ENCODE peak calls at places on chromosomes 1 and 21, in ten cellular contexts. H is ovary, K is K562, V is right lobe of liver, X is thyroid gland, G is H1, U is A549, A is IMR-90, M is gastrocnemius medialis, Q is endothelial cell of umbilical vein. J is an unnamed sample.
A peak's percentile ranks its signal among the peaks of the same experiment; 100 is the strongest.

GRCh38 chr1:209040351-209040750 is 543.2 kb upstream of the CAMK1G start:
- DNase-seq in H (no peak), K (no peak), V (no peak), X (no peak), G (no peak), U (no peak), A (no peak), M (no peak), Q (no peak), J (no peak)

GRCh38 chr1:29708818-29709710 is 472.7 kb downstream of the PTPRU start:
- DNase-seq in H (no peak), K (no peak), V (no peak), X (no peak), G (no peak), U (peak; percentile 45), A (peak; percentile 81), M (no peak), Q (no peak), J (no peak)

GRCh38 chr1:24910751-24911650 is 19.1 kb downstream of the RUNX3 start:
- DNase-seq in H (no peak), K (peak; percentile 45), V (no peak), X (no peak), G (no peak), U (peak; percentile 16), A (peak; percentile 70), M (peak; percentile 29), Q (no peak), J (no peak)

GRCh38 chr21:37257967-37258877 is 8.9 kb downstream of the VPS26C start:
- DNase-seq in H (peak; percentile 70), K (no peak), V (peak; percentile 81), X (peak; percentile 54), G (no peak), U (peak; percentile 38), A (peak; percentile 36), M (peak; percentile 54), Q (peak; percentile 75), J (no peak)

GRCh38 chr1:150168960-150169565 is 19.3 kb downstream of the PLEKHO1 start:
- DNase-seq in H (peak; percentile 81), K (peak; percentile 87), V (peak; percentile 65), X (peak; percentile 60), G (no peak), U (peak; percentile 92), A (peak; percentile 63), M (peak; percentile 61), Q (peak; percentile 64), J (no peak)

GRCh38 chr1:158203693-158204457 is 23.2 kb downstream of the CD1D start:
- DNase-seq in H (no peak), K (peak; percentile 37), V (no peak), X (no peak), G (no peak), U (peak; percentile 41), A (peak; percentile 76), M (no peak), Q (peak; percentile 70), J (no peak)

GRCh38 chr1:115331531-115332331 is 6.3 kb downstream of the NGF start:
- DNase-seq in H (no peak), K (no peak), V (no peak), X (no peak), G (no peak), U (no peak), A (peak; percentile 83), M (no peak), Q (no peak), J (no peak)

GRCh38 chr1:8690253-8690525 is 127.3 kb downstream of the RERE start:
- DNase-seq in H (no peak), K (no peak), V (no peak), X (no peak), G (no peak), U (no peak), A (no peak), M (no peak), Q (no peak), J (no peak)

GRCh38 chr1:186327331-186327730 is 47.7 kb downstream of the TPR start:
- DNase-seq in H (no peak), K (no peak), V (no peak), X (no peak), G (no peak), U (no peak), A (no peak), M (no peak), Q (no peak), J (no peak)

GRCh38 chr1:233662503-233663105 is 48.7 kb downstream of the KCNK1 start:
- DNase-seq in H (no peak), K (no peak), V (no peak), X (no peak), G (no peak), U (no peak), A (peak; percentile 1), M (no peak), Q (no peak), J (no peak)

DNA sequence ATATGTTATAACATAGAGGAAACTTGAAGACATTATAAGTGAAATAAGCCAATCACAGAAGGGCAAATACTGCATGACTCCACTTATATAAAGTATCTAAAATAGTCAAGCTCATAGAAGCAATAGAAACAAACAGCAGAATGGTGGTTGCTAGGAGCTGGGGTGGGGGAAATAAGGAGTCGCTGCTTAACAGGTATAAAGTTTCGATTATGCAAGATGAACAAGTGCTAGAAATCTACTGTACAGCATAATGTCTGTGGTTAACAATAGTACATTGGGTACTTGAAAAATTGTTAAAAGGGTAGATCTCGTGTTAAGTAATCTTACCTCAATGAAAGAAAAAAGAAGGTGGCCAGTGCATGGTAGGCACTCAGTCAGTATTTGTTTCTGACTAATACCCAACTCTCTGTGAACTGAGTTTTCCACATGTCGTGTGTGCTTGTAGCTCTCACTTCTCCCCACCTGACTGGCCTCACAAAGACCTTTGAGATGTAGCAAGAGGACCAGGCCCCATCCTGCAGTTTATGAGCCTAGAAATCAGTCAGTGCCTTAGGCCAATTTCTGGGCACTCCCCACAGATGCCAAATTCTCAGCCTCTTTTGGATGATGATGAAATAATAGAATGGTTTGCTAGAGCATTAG is 14.7 kb upstream of the SPRR5 start:
- DNase-seq in H (no peak), K (no peak), V (no peak), X (peak; percentile 8), G (no peak), U (no peak), A (no peak), M (no peak), Q (no peak), J (no peak)
- H3K9me3 ChIP-seq in H (no peaks in the 10 kb centered on the region), K (no peaks in the 10 kb centered on the region), V (no peaks in the 10 kb centered on the region), X (no peaks in the 10 kb centered on the region), G (peaks cover 3% of the 10 kb centered on the region), U (no peaks in the 10 kb centered on the region), A (no peaks in the 10 kb centered on the region), M (no peaks in the 10 kb centered on the region), Q (no peaks in the 10 kb centered on the region), J (no peaks in the 10 kb centered on the region)

GRCh38 chr1:151418048-151418447 is 18.7 kb downstream of the PSMB4 start:
- DNase-seq in H (no peak), K (no peak), V (no peak), X (no peak), G (no peak), U (no peak), A (no peak), M (no peak), Q (no peak), J (no peak)

GRCh38 chr1:151425103-151425502 is 25.7 kb downstream of the PSMB4 start:
- DNase-seq in H (no peak), K (no peak), V (no peak), X (no peak), G (no peak), U (no peak), A (no peak), M (no peak), Q (no peak), J (no peak)

GRCh38 chr1:151416231-151416630 is 16.9 kb downstream of the PSMB4 start:
- DNase-seq in H (no peak), K (no peak), V (no peak), X (no peak), G (no peak), U (no peak), A (peak; percentile 87), M (no peak), Q (no peak), J (no peak)

DNA sequence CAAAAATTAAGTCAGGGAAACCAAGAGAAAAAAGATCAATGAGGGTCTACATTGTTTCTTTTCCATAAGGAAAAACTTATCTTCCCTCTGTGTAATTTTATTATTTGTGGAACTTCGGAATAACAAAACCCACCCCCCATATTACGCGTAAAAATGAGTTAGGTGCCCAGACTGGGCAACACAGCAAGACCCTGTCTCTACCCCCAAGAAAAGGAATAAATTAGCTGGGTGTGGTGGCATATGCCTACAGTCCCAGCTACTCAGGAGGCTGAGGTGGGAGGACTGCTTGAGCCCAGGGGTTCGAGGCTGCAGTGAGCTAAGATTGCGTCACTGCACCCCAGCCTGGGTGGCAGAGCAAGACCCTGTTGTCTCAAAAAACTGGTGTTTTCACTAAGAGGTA is 20.4 kb downstream of the PSMB4 start:
- DNase-seq in H (no peak), K (no peak), V (no peak), X (no peak), G (no peak), U (no peak), A (no peak), M (no peak), Q (no peak), J (no peak)
- TF ChIP-seq POLR2A in H (no peak), K (no peak), V (no peak), X (no peak), G (no peak), U (no peak), A (no peak), M (no peak), Q (no peak), J (no peak)

GRCh38 chr1:21340230-21340564 is 49.9 kb upstream of the ECE1 start:
- DNase-seq in H (peak; percentile 75), K (no peak), V (peak; percentile 81), X (peak; percentile 85), G (no peak), U (no peak), A (no peak), M (no peak), Q (no peak), J (no peak)
- H3K27ac ChIP-seq in H (peak overlapping the region; percentile 92), K (no peak overlapping the region), V (peak overlapping the region; percentile 88), X (peak overlapping the region; percentile 91), G (no peak overlapping the region), U (peak overlapping the region; percentile 68), A (no peak overlapping the region), M (peak overlapping the region; percentile 80), Q (no peak overlapping the region), J (peak overlapping the region; percentile 89)

DNA sequence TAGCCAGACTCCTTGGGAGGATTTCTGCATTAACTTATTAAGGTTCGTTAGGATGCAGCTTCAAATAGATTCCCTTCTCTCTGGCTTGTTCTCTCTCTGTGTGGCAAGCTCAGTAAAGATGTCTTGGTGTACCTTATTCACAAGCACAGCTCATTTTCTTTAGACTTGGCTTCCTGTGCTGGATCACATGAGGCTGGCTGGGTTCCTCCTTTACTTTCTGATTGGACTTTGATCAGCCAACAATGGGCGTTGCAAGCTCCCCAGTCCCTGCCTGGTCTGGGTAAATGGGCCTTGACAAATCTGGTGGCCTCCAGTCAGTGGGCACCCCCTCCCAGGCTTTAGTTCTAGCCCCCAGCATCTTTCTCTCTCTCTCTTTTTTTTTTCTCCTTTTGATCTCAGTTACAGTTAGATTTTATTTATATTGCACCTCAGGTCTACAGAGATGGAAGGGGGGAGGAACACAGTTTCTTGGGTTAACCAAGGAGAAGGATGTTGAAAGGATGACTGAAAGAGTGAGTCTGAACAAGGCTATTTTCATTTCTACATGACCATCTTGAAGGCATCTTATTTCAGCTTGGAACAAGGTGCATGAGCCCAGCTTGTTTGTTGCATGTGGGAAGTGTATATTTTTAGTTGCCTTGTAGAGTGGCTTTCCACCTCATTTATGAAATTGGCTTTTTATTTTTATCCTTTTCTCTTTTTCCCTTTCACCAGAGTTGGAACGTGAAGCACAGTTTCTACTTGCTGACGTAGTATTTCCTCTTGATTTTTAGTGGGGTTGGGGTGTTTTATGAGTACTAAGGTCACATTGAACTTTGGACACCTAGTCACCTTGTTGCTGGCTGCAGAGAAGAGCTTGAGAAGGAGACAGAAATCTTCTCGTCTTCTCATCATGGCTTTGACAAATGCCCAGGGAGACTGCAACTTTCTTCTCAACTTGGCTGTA is 77.1 kb downstream of the PBX1 start:
- DNase-seq in H (no peak), K (no peak), V (no peak), X (no peak), G (no peak), U (no peak), A (no peak), M (peak; percentile 83), Q (no peak), J (no peak)
- H3K9me3 ChIP-seq in H (no peaks in the 10 kb centered on the region), K (no peaks in the 10 kb centered on the region), V (no peaks in the 10 kb centered on the region), X (no peaks in the 10 kb centered on the region), G (no peaks in the 10 kb centered on the region), U (no peaks in the 10 kb centered on the region), A (no peaks in the 10 kb centered on the region), M (no peaks in the 10 kb centered on the region), Q (no peaks in the 10 kb centered on the region), J (no peaks in the 10 kb centered on the region)

J was measured in esophagus squamous epithelium.